ENCODE peak calls at places on chromosomes 11 and 22, in nine cellular contexts. One of them, this sample, is unnamed.

GRCh38 chr11:94134651-94135512 is 6.2 kb downstream of the PANX1 start:
- DNase-seq in hippocampal formation: no peak
- DNase-seq in HFF-Myc: peak; percentile 69
- DNase-seq in fibroblast of lung: peak; percentile 82
- DNase-seq in PC-3: peak; percentile 90
- DNase-seq in CD8-positive, alpha-beta T cell: no peak
- DNase-seq in lung microvascular endothelial cell: peak; percentile 94
- DNase-seq in H54: no peak
- DNase-seq in posterior vena cava: peak; percentile 95
- DNase-seq in this sample: peak; percentile 66

GRCh38 chr22:37906364-37907008 is 389 bp downstream of the MICALL1 start:
- DNase-seq in hippocampal formation: no peak
- DNase-seq in HFF-Myc: no peak
- DNase-seq in fibroblast of lung: no peak
- DNase-seq in PC-3: no peak
- DNase-seq in CD8-positive, alpha-beta T cell: peak; percentile 57
- DNase-seq in lung microvascular endothelial cell: no peak
- DNase-seq in H54: peak; percentile 34
- DNase-seq in posterior vena cava: no peak
- DNase-seq in this sample: no peak

GRCh38 chr11:27757953-27758352 is 57.7 kb upstream of the BDNF start:
- DNase-seq in hippocampal formation: no peak
- DNase-seq in HFF-Myc: peak; percentile 73
- DNase-seq in fibroblast of lung: peak; percentile 20
- DNase-seq in PC-3: peak; percentile 53
- DNase-seq in CD8-positive, alpha-beta T cell: no peak
- DNase-seq in lung microvascular endothelial cell: peak; percentile 63
- DNase-seq in H54: no peak
- DNase-seq in posterior vena cava: no peak
- DNase-seq in this sample: peak; percentile 18

GRCh38 chr11:45560153-45560934 is 105.1 kb downstream of the CHST1 start:
- DNase-seq in hippocampal formation: no peak
- DNase-seq in HFF-Myc: no peak
- DNase-seq in fibroblast of lung: no peak
- DNase-seq in PC-3: no peak
- DNase-seq in CD8-positive, alpha-beta T cell: no peak
- DNase-seq in lung microvascular endothelial cell: no peak
- DNase-seq in H54: no peak
- DNase-seq in posterior vena cava: no peak
- DNase-seq in this sample: no peak

GRCh38 chr11:119433369-119433749 is 10.4 kb upstream of the THY1 start:
- DNase-seq in hippocampal formation: no peak
- DNase-seq in HFF-Myc: peak; percentile 59
- DNase-seq in fibroblast of lung: peak; percentile 40
- DNase-seq in PC-3: peak; percentile 86
- DNase-seq in CD8-positive, alpha-beta T cell: no peak
- DNase-seq in lung microvascular endothelial cell: no peak
- DNase-seq in H54: no peak
- DNase-seq in posterior vena cava: no peak
- DNase-seq in this sample: no peak

GRCh38 chr11:1862588-1863351 is 9.9 kb downstream of the LSP1 start:
- DNase-seq in hippocampal formation: no peak
- DNase-seq in HFF-Myc: no peak
- DNase-seq in fibroblast of lung: no peak
- DNase-seq in PC-3: no peak
- DNase-seq in CD8-positive, alpha-beta T cell: no peak
- DNase-seq in lung microvascular endothelial cell: peak; percentile 46
- DNase-seq in H54: peak; percentile 92
- DNase-seq in posterior vena cava: no peak
- DNase-seq in this sample: no peak

GRCh38 chr11:61495801-61496601 is 12.5 kb upstream of the LRRC10B start:
- DNase-seq in hippocampal formation: no peak
- DNase-seq in HFF-Myc: no peak
- DNase-seq in fibroblast of lung: peak; percentile 81
- DNase-seq in PC-3: no peak
- DNase-seq in CD8-positive, alpha-beta T cell: no peak
- DNase-seq in lung microvascular endothelial cell: no peak
- DNase-seq in H54: no peak
- DNase-seq in posterior vena cava: no peak
- DNase-seq in this sample: no peak

GRCh38 chr11:6655020-6655789 is 404 bp downstream of the DCHS1 start:
- DNase-seq in hippocampal formation: no peak
- DNase-seq in HFF-Myc: no peak
- DNase-seq in fibroblast of lung: no peak
- DNase-seq in PC-3: no peak
- DNase-seq in CD8-positive, alpha-beta T cell: peak; percentile 62
- DNase-seq in lung microvascular endothelial cell: peak; percentile 41
- DNase-seq in H54: no peak
- DNase-seq in posterior vena cava: no peak
- DNase-seq in this sample: peak; percentile 52

This sample was measured in AG08396.